ENCODE peak calls at places on chromosome 20, in four cellular contexts. N is cardiac fibroblast, Q is astrocyte of the spinal cord, X is BJ. T is an unnamed sample.
A peak's percentile ranks its signal among the peaks of the same experiment; 100 is the strongest.

GRCh38 chr20:52888096-52888495 is 84.1 kb upstream of the TSHZ2 start:
- DNase-seq in N (no peak), Q (no peak), X (no peak), T (no peak)

GRCh38 chr20:5918856-5919633 is 31.3 kb downstream of the TRMT6 start:
- DNase-seq in N (peak; percentile 81), Q (peak; percentile 59), X (no peak), T (no peak)

GRCh38 chr20:17882065-17882833 is 86.3 kb downstream of the SNX5 start:
- DNase-seq in N (no peak), Q (no peak), X (no peak), T (no peak)

GRCh38 chr20:63772781-63773520 is 33.4 kb downstream of the SLC2A4RG start:
- DNase-seq in N (peak; percentile 13), Q (no peak), X (no peak), T (no peak)

GRCh38 chr20:10217517-10218410 is 866 bp upstream of the SNAP25 start:
- DNase-seq in N (peak; percentile 84), Q (peak; percentile 95), X (peak; percentile 64), T (peak; percentile 89)

GRCh38 chr20:45970646-45971424 is 1.2 kb downstream of the ZNF335 start:
- DNase-seq in N (peak; percentile 27), Q (peak; percentile 29), X (no peak), T (no peak)

GRCh38 chr20:48738399-48739304 is 89.1 kb downstream of the PREX1 start:
- DNase-seq in N (no peak), Q (no peak), X (no peak), T (no peak)

GRCh38 chr20:6651016-6651415 is 116.5 kb upstream of the BMP2 start:
- DNase-seq in N (peak; percentile 84), Q (peak; percentile 62), X (peak; percentile 22), T (no peak)

GRCh38 chr20:49790077-49790798 is 22.4 kb upstream of the SLC9A8 start:
- DNase-seq in N (peak; percentile 88), Q (no peak), X (peak; percentile 59), T (peak; percentile 74)

GRCh38 chr20:63536997-63537524 is at the start of gene PTK6:
- DNase-seq in N (no peak), Q (no peak), X (no peak), T (no peak)

GRCh38 chr20:61767776-61768494 is 297.7 kb downstream of the TAF4 start:
- DNase-seq in N (no peak), Q (no peak), X (no peak), T (no peak)

GRCh38 chr20:52799130-52799529 is 173.0 kb upstream of the TSHZ2 start:
- DNase-seq in N (no peak), Q (no peak), X (no peak), T (no peak)

GRCh38 chr20:39670987-39671386 is 708.8 kb downstream of the DHX35 start:
- DNase-seq in N (no peak), Q (no peak), X (no peak), T (no peak)

GRCh38 chr20:39676236-39676635 is 714.1 kb downstream of the DHX35 start:
- DNase-seq in N (no peak), Q (no peak), X (no peak), T (no peak)

GRCh38 chr20:39674842-39675241 is 712.7 kb downstream of the DHX35 start:
- DNase-seq in N (no peak), Q (no peak), X (no peak), T (no peak)

DNA sequence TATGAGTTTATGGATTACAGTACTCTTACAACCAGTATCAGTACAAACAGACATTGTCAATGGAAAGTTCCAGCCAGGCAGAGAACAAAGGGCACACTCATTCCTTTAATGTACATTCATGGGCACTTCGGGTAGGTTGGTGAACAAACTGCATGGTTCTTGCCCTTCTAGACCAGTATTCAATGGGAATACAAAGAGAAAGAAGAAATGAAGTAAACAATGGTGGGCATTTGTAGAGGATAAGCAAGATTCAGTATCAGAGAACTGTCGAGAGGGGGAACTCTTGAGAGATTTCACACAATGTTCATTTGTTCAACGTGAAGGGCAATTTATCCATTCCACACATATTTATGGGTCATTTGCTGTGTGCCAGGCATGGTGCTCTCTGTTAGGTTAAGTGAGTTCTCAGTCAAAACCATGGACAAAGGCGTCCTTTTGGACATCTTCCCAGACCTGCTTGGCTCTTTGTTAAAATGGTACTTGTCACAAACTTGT is 714.8 kb downstream of the DHX35 start:
- DNase-seq in N (peak; percentile 38), Q (peak; percentile 13), X (no peak), T (no peak)
- TF ChIP-seq CTCF in N (peak; percentile 32), Q (peak; percentile 18), X (peak; percentile 45), T (peak; percentile 21)

GRCh38 chr20:47222728-47223127 is 133.8 kb downstream of the ZMYND8 start:
- DNase-seq in N (no peak), Q (no peak), X (no peak), T (no peak)

GRCh38 chr20:47216819-47217410 is 139.6 kb downstream of the ZMYND8 start:
- DNase-seq in N (no peak), Q (no peak), X (no peak), T (no peak)

GRCh38 chr20:47217482-47218446 is 138.7 kb downstream of the ZMYND8 start:
- DNase-seq in N (no peak), Q (no peak), X (no peak), T (no peak)

GRCh38 chr20:47221036-47221625 is 135.4 kb downstream of the ZMYND8 start:
- DNase-seq in N (no peak), Q (no peak), X (no peak), T (no peak)

GRCh38 chr20:47220161-47220582 is 136.3 kb downstream of the ZMYND8 start:
- DNase-seq in N (peak; percentile 60), Q (no peak), X (no peak), T (no peak)
- TF ChIP-seq CTCF in N (peak; percentile 79), Q (peak; percentile 69), X (peak; percentile 59), T (peak; percentile 51)

GRCh38 chr20:1734269-1734858 is 76.8 kb upstream of the SIRPG start:
- DNase-seq in N (peak; percentile 25), Q (peak; percentile 7), X (no peak), T (no peak)
- TF ChIP-seq CTCF in N (no peak), Q (no peak), X (no peak), T (no peak)

GRCh38 chr20:43983359-43983758 is 68.7 kb downstream of the TOX2 start:
- DNase-seq in N (no peak), Q (no peak), X (no peak), T (no peak)
- TF ChIP-seq CTCF in N (peak; percentile 17), Q (peak; percentile 37), X (peak; percentile 35), T (peak; percentile 26)

GRCh38 chr20:32466739-32467505 is 108.8 kb downstream of the ASXL1 start:
- DNase-seq in N (no peak), Q (no peak), X (no peak), T (no peak)
- TF ChIP-seq CTCF in N (no peak), Q (no peak), X (no peak), T (no peak)

GRCh38 chr20:4781211-4781610 is 59.5 kb downstream of the PRND start:
- DNase-seq in N (no peak), Q (no peak), X (no peak), T (no peak)

GRCh38 chr20:4776079-4776630 is 54.4 kb downstream of the PRND start:
- DNase-seq in N (no peak), Q (no peak), X (no peak), T (no peak)

GRCh38 chr20:4781637-4782349 is 60.1 kb downstream of the PRND start:
- DNase-seq in N (no peak), Q (no peak), X (no peak), T (no peak)

GRCh38 chr20:4782373-4782772 is 60.7 kb downstream of the PRND start:
- DNase-seq in N (no peak), Q (no peak), X (no peak), T (no peak)

DNA sequence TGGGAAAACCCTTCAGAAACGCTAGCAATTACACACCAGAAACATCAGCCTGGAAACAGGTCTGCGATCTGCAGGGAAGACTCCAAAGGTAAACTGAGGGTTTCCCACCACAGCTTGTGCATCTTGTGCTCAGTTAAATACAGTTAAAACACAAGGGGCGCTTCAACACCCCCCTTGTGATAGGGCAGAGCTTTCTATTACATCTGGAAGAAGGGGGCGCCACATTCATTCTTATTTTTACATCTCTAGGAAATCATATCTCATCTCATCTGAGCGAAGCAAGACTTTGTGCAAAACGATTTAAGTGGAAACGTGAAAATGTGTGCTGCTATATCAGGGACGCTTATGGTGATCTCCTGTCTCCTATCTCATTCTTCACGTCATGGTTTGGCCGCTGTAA is 58.5 kb downstream of the PRND start:
- DNase-seq in N (no peak), Q (no peak), X (no peak), T (no peak)
- TF ChIP-seq CTCF in N (no peak), Q (no peak), X (no peak), T (no peak)

GRCh38 chr20:40922865-40923264 is 105.8 kb upstream of the TOP1 start:
- DNase-seq in N (no peak), Q (no peak), X (no peak), T (no peak)
- TF ChIP-seq CTCF in N (no peak), Q (no peak), X (no peak), T (no peak)

GRCh38 chr20:34705008-34705382 is 851 bp downstream of the TP53INP2 start:
- DNase-seq in N (no peak), Q (no peak), X (no peak), T (no peak)

GRCh38 chr20:34704177-34705007 is at the start of gene TP53INP2:
- DNase-seq in N (peak; percentile 90), Q (peak; percentile 90), X (no peak), T (peak; percentile 77)

GRCh38 chr20:34706912-34707784 is 3.0 kb downstream of the TP53INP2 start:
- DNase-seq in N (no peak), Q (no peak), X (no peak), T (no peak)

GRCh38 chr20:34706022-34706875 is 2.1 kb downstream of the TP53INP2 start:
- DNase-seq in N (no peak), Q (no peak), X (no peak), T (no peak)

DNA sequence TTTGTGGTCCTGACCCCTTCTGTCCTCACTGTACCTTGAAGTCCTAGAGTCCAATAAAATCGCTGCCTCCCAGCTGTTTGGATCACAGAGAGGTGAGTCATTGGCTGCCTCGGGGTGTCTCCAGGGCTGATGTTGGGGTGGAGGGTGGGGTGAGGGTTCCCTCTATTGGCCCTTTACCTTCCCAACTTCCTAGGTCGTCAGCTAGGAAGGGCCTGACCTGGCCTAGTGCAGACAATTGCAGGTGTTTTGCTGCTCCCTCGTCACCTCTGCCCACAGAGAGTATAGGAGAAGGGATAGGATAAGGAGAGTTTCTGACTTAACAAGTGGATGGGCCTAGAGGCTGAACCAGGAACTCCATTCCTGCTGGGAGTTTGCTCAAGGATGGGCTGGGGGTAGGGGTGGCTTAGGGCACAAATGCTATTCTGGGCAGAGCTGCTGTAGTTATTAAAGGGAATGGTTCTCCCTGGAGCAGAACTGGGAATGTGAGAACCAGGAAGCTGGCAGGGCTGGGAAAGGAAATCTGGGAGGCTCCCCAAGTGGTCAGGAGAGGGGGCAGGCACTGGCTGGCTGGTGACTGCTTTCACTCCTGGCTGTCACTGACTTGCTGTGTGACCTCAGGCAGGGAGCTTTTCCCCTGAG is 1.4 kb downstream of the TP53INP2 start:
- DNase-seq in N (peak; percentile 52), Q (no peak), X (no peak), T (no peak)
- TF ChIP-seq CTCF in N (peak; percentile 8), Q (no peak), X (peak; percentile 16), T (no peak)

T was measured in AG09319.